ENCODE peak calls at places on chromosomes 7 and 10, in four cellular contexts. K is RWPE1, Q is T-helper 1 cell, P is fibroblast of pulmonary artery. U is an unnamed sample.

GRCh38 chr7:54831644-54832095 is 72.7 kb upstream of the SEC61G start:
- DNase-seq in K (peak), Q (no peak), P (no peak), U (peak)

GRCh38 chr7:105013818-105014724 is at the start of gene KMT2E:
- DNase-seq in K (peak), Q (peak), P (peak), U (peak)

GRCh38 chr7:28107960-28108359 is 72.6 kb downstream of the JAZF1 start:
- DNase-seq in K (peak), Q (no peak), P (peak), U (no peak)

GRCh38 chr10:60808031-60808430 is 29.8 kb downstream of the CDK1 start:
- DNase-seq in K (no peak), Q (no peak), P (no peak), U (no peak)

GRCh38 chr7:117759950-117760640 is 113.1 kb downstream of the CTTNBP2 start:
- DNase-seq in K (no peak), Q (no peak), P (peak), U (no peak)

GRCh38 chr10:44261710-44262455 is 123.0 kb downstream of the CXCL12 start:
- DNase-seq in K (no peak), Q (no peak), P (peak), U (no peak)

GRCh38 chr10:95399167-95399566 is 108.4 kb upstream of the PDLIM1 start:
- DNase-seq in K (no peak), Q (no peak), P (no peak), U (no peak)

GRCh38 chr10:69419096-69419760 is 2.5 kb upstream of the TACR2 start:
- DNase-seq in K (no peak), Q (no peak), P (no peak), U (no peak)

GRCh38 chr10:34743804-34744203 is 71.3 kb downstream of the PARD3 start:
- DNase-seq in K (peak), Q (no peak), P (no peak), U (no peak)

GRCh38 chr10:86644412-86645110 is 9.8 kb upstream of the OPN4 start:
- DNase-seq in K (no peak), Q (no peak), P (no peak), U (no peak)

GRCh38 chr7:98294798-98295382 is 13.4 kb downstream of the BRI3 start:
- DNase-seq in K (peak), Q (no peak), P (peak), U (no peak)

GRCh38 chr10:21318768-21319167 is 206.7 kb downstream of the SKIDA1 start:
- DNase-seq in K (no peak), Q (no peak), P (peak), U (no peak)

GRCh38 chr7:8433477-8434289 is at the start of gene NXPH1:
- DNase-seq in K (no peak), Q (no peak), P (no peak), U (no peak)

U was measured in epithelial cell of prostate.